ENCODE peak calls at places on chromosome 14, in four cellular contexts. A is CD4-positive, CD25-positive, alpha-beta regulatory T cell; R is upper lobe of right lung; V is choroid plexus epithelial cell. S is an unnamed sample.
A peak's percentile ranks its signal among the peaks of the same experiment; 100 is the strongest.

GRCh38 chr14:77498120-77498979 is at the start of gene ISM2:
- DNase-seq in A (no peak), R (peak; percentile 65), V (peak; percentile 42), S (peak; percentile 8)

GRCh38 chr14:101215936-101216335 is 312.4 kb upstream of the RTL1 start:
- DNase-seq in A (no peak), R (no peak), V (no peak), S (no peak)

GRCh38 chr14:64983439-64984310 is 3.0 kb upstream of the FNTB start:
- DNase-seq in A (no peak), R (no peak), V (peak; percentile 86), S (no peak)

GRCh38 chr14:93980464-93981201 is 4.3 kb upstream of the ASB2 start:
- DNase-seq in A (no peak), R (no peak), V (peak; percentile 47), S (peak; percentile 67)

GRCh38 chr14:68160779-68161546 is 341.4 kb downstream of the RAD51B start:
- DNase-seq in A (no peak), R (no peak), V (no peak), S (no peak)

GRCh38 chr14:52189330-52189729 is 78.2 kb upstream of the PTGDR start:
- DNase-seq in A (no peak), R (no peak), V (peak; percentile 2), S (no peak)

GRCh38 chr14:69658664-69659261 is 47.4 kb downstream of the SUSD6 start:
- DNase-seq in A (peak; percentile 11), R (no peak), V (peak; percentile 57), S (peak; percentile 77)

GRCh38 chr14:53942970-53943750 is 13.5 kb downstream of the BMP4 start:
- DNase-seq in A (no peak), R (no peak), V (no peak), S (no peak)

GRCh38 chr14:93234798-93235197 is 27.7 kb downstream of the UBR7 start:
- DNase-seq in A (no peak), R (peak; percentile 42), V (peak; percentile 44), S (peak; percentile 88)

GRCh38 chr14:63203618-63204406 is 431 bp upstream of the RHOJ start:
- DNase-seq in A (no peak), R (peak; percentile 68), V (peak; percentile 94), S (peak; percentile 99)

GRCh38 chr14:92959189-92959531 is 36.2 kb downstream of the CHGA start:
- DNase-seq in A (no peak), R (no peak), V (no peak), S (no peak)

GRCh38 chr14:75247286-75247922 is 31.2 kb upstream of the FOS start:
- DNase-seq in A (peak; percentile 58), R (no peak), V (no peak), S (no peak)

GRCh38 chr14:34029921-34030334 is 79.1 kb upstream of the EGLN3 start:
- DNase-seq in A (no peak), R (no peak), V (peak; percentile 7), S (peak; percentile 67)

GRCh38 chr14:100028990-100029677 is 36.1 kb upstream of the EVL start:
- DNase-seq in A (no peak), R (no peak), V (peak; percentile 39), S (peak; percentile 67)

GRCh38 chr14:57161583-57161982 is 107.1 kb downstream of the EXOC5 start:
- DNase-seq in A (no peak), R (no peak), V (no peak), S (no peak)

GRCh38 chr14:105480807-105481801 is 5.6 kb upstream of the CRIP1 start:
- DNase-seq in A (peak; percentile 83), R (peak; percentile 93), V (peak; percentile 88), S (peak; percentile 62)

GRCh38 chr14:99381688-99382060 is 99.0 kb downstream of the SETD3 start:
- DNase-seq in A (no peak), R (no peak), V (no peak), S (no peak)

GRCh38 chr14:52124791-52125661 is 56.2 kb upstream of the NID2 start:
- DNase-seq in A (no peak), R (no peak), V (peak; percentile 93), S (peak; percentile 57)

GRCh38 chr14:86787782-86788181 is 1205.2 kb downstream of the GALC start:
- DNase-seq in A (no peak), R (no peak), V (peak; percentile 35), S (no peak)

GRCh38 chr14:97113339-97113738 is 316.2 kb downstream of the VRK1 start:
- DNase-seq in A (no peak), R (no peak), V (no peak), S (no peak)

GRCh38 chr14:39972704-39973103 is 540.5 kb upstream of the FBXO33 start:
- DNase-seq in A (no peak), R (no peak), V (no peak), S (no peak)

GRCh38 chr14:99603471-99603933 is 505 bp downstream of the CCDC85C start:
- DNase-seq in A (peak; percentile 32), R (peak; percentile 75), V (peak; percentile 43), S (peak; percentile 41)

GRCh38 chr14:79278798-79279644 is 932.3 kb downstream of the DIO2 start:
- DNase-seq in A (no peak), R (peak; percentile 92), V (peak; percentile 93), S (peak; percentile 92)

GRCh38 chr14:85195872-85196477 is 334.0 kb upstream of the FLRT2 start:
- DNase-seq in A (no peak), R (no peak), V (peak; percentile 43), S (no peak)

GRCh38 chr14:99157676-99158075 is 114.3 kb downstream of the BCL11B start:
- DNase-seq in A (no peak), R (no peak), V (no peak), S (no peak)

GRCh38 chr14:90815567-90815816 is 738 bp downstream of the TTC7B start:
- DNase-seq in A (no peak), R (no peak), V (no peak), S (no peak)

GRCh38 chr14:83196235-83196634 is 1662.6 kb upstream of the SEL1L start:
- DNase-seq in A (no peak), R (no peak), V (peak; percentile 44), S (no peak)

GRCh38 chr14:37019488-37019887 is 152.9 kb downstream of the SLC25A21 start:
- DNase-seq in A (no peak), R (no peak), V (no peak), S (no peak)

GRCh38 chr14:104101086-104101621 is 15.7 kb downstream of the ASPG start:
- DNase-seq in A (no peak), R (peak; percentile 78), V (no peak), S (no peak)

GRCh38 chr14:68295316-68295816 is 475.8 kb downstream of the RAD51B start:
- DNase-seq in A (no peak), R (no peak), V (peak; percentile 51), S (no peak)

GRCh38 chr14:34931206-34931605 is 51.6 kb upstream of the SRP54 start:
- DNase-seq in A (peak; percentile 36), R (no peak), V (no peak), S (no peak)

GRCh38 chr14:71117839-71118743 is 210.8 kb downstream of the PCNX1 start:
- DNase-seq in A (no peak), R (no peak), V (peak; percentile 80), S (peak; percentile 87)

S was measured in astrocyte.